ENCODE peak calls at places on chromosomes 13 and 19, in eight cellular contexts. Q is SK-N-SH, M is HCT116, A is GM23338, T is HepG2, O is Panc1, Z is K562, W is GM12878. H is an unnamed sample.
A peak's percentile ranks its signal among the peaks of the same experiment; 100 is the strongest.

GRCh38 chr13:48853381-48854102 is 122.2 kb upstream of the FNDC3A start:
- DNase-seq in W (no peak), Z (no peak), T (no peak), M (no peak), A (no peak), Q (no peak), O (no peak), H (no peak)

GRCh38 chr13:63463782-63464610 is 2048.3 kb upstream of the PCDH20 start:
- DNase-seq in Z (no peak), T (no peak), A (no peak), O (no peak), Q (no peak), W (peak; percentile 21), M (no peak), H (no peak)

GRCh38 chr13:42526276-42526675 is 47.7 kb upstream of the TNFSF11 start:
- DNase-seq in W (no peak), T (no peak), M (no peak), O (no peak), Z (no peak), A (no peak), Q (no peak), H (no peak)

GRCh38 chr13:113970810-113971470 is 2.9 kb downstream of the C13orf46 start:
- DNase-seq in M (no peak), O (no peak), Z (no peak), A (no peak), T (no peak), W (no peak), Q (no peak), H (no peak)

GRCh38 chr13:97043302-97043701 is 49.0 kb upstream of the OXGR1 start:
- DNase-seq in O (no peak), T (no peak), M (no peak), Z (no peak), W (no peak), A (no peak), Q (no peak), H (no peak)

GRCh38 chr19:39112338-39112890 is 13.2 kb upstream of the PAK4 start:
- DNase-seq in T (no peak), Q (no peak), M (peak; percentile 62), W (no peak), O (peak; percentile 96), Z (no peak), A (no peak), H (no peak)

GRCh38 chr13:42057918-42058530 is 9.6 kb downstream of the DGKH start:
- DNase-seq in M (no peak), Q (no peak), Z (no peak), A (no peak), T (no peak), O (no peak), W (no peak), H (no peak)

GRCh38 chr13:78047151-78047550 is 128.5 kb upstream of the EDNRB start:
- DNase-seq in M (no peak), T (no peak), A (no peak), O (no peak), Z (no peak), W (no peak), Q (no peak), H (no peak)

GRCh38 chr13:113023217-113023597 is 54.2 kb downstream of the MCF2L start:
- DNase-seq in O (no peak), Z (peak; percentile 14), W (no peak), M (no peak), Q (no peak), T (peak; percentile 44), A (peak; percentile 28), H (no peak)

GRCh38 chr19:57688011-57688763 is 6.4 kb downstream of the ZNF551 start:
- DNase-seq in Z (no peak), A (no peak), O (no peak), M (no peak), Q (no peak), W (no peak), T (no peak), H (no peak)

GRCh38 chr19:43524922-43525835 is 1.8 kb downstream of the ETHE1 start:
- DNase-seq in M (peak; percentile 57), O (no peak), Z (peak; percentile 3), T (peak; percentile 87), Q (no peak), W (peak; percentile 44), A (peak; percentile 74), H (peak; percentile 92)

GRCh38 chr13:24075137-24075975 is 85.2 kb upstream of the SPATA13 start:
- DNase-seq in A (no peak), Q (no peak), M (no peak), W (no peak), O (no peak), T (peak; percentile 16), Z (no peak), H (no peak)

GRCh38 chr13:24073657-24074056 is 86.9 kb upstream of the SPATA13 start:
- DNase-seq in Q (no peak), Z (no peak), W (no peak), A (no peak), M (no peak), O (no peak), T (no peak), H (no peak)

GRCh38 chr13:24076636-24077035 is 83.9 kb upstream of the SPATA13 start:
- DNase-seq in M (no peak), O (no peak), Z (no peak), W (no peak), A (peak; percentile 22), T (no peak), Q (no peak), H (no peak)

GRCh38 chr13:24076124-24076523 is 84.4 kb upstream of the SPATA13 start:
- DNase-seq in T (peak; percentile 72), Z (no peak), W (no peak), Q (no peak), M (no peak), A (no peak), O (no peak), H (no peak)

DNA sequence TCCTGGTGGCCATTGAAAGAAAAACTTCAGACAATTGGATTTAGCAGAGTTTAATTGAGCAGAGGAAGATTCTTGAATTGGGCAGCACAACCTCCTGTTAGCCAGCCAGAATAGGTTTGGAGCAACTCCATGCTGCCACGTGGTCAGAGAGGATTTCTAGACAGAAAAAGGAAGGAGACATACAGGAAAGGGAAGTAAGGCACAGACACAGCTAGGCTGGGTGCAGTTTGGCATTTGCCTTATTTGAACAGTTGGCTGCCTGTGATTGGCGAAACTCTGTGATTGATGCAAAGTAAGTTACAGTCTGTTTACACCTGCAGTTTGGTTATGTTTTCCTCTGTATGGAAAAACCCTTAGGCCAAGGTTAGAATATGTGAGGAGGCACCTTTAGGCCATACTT is 85.8 kb upstream of the SPATA13 start:
- DNase-seq in Q (no peak), O (no peak), Z (no peak), M (no peak), A (no peak), T (no peak), W (no peak), H (peak; percentile 68)
- TF ChIP-seq POLR2AphosphoS5 in Q (no peak), O (no peak), Z (no peak), M (no peak), A (no peak), T (no peak), W (no peak), H (no peak)

DNA sequence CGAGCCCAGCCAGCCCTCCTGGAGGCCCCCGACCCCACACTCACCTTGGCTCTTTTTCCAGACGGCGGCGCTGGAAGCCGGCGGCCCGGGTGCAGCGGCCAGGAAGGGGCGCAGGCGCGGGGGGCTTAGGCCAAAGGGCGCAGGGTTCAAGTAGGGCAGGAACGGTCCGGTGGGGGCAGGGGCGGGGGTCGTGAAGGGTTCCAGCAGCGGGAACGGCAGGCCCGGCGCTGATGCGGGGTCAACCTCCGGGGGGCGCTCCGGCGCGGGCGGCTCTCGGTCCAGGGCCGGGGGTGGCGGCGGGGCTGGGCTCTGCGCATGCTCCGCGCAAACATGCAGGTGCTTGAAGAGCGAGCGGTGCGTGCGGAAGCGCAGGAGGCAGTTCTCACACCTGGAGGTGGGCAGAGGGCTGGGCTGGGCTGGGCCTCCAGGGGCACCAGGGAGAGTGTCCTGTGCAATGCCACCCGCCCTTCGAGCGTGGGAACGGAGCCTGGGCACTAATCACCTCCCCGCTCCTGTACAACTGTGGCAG is 2.3 kb downstream of the ZNF414 start:
- DNase-seq in O (no peak), Q (no peak), M (peak; percentile 53), A (no peak), W (no peak), Z (no peak), T (no peak), H (no peak)
- TF ChIP-seq CTCF in O (no peak), Q (peak; percentile 30), M (no peak), A (peak; percentile 49), W (no peak), Z (no peak), T (no peak), H (no peak)

GRCh38 chr13:53191091-53191490 is 162.5 kb downstream of the OLFM4 start:
- DNase-seq in A (peak; percentile 45), M (no peak), W (no peak), O (no peak), Q (no peak), T (no peak), Z (no peak), H (no peak)
- TF ChIP-seq REST in A (no peak), M (no peak), W (no peak), O (no peak), Q (no peak), T (no peak), Z (no peak), H (no peak)

GRCh38 chr13:111117289-111117688 is 2.2 kb downstream of the ARHGEF7 start:
- DNase-seq in T (no peak), Q (no peak), M (no peak), Z (no peak), O (no peak), W (no peak), A (no peak), H (no peak)

GRCh38 chr13:111115051-111115840 is at the start of gene ARHGEF7:
- DNase-seq in W (no peak), Q (peak; percentile 86), O (no peak), A (peak; percentile 69), M (no peak), T (no peak), Z (peak; percentile 40), H (no peak)

GRCh38 chr13:111116830-111117229 is 1.7 kb downstream of the ARHGEF7 start:
- DNase-seq in Q (no peak), W (no peak), M (no peak), T (no peak), Z (no peak), A (no peak), O (no peak), H (no peak)

GRCh38 chr13:111114362-111115050 is 604 bp upstream of the ARHGEF7 start:
- DNase-seq in W (no peak), O (no peak), Z (no peak), M (no peak), T (no peak), A (peak; percentile 68), Q (peak; percentile 77), H (peak; percentile 15)

GRCh38 chr13:111115841-111116500 is 861 bp downstream of the ARHGEF7 start:
- DNase-seq in A (peak; percentile 52), O (no peak), M (no peak), Z (no peak), Q (peak; percentile 80), W (no peak), T (peak; percentile 12), H (no peak)
- TF ChIP-seq POLR2AphosphoS5 in A (no peak), O (no peak), M (no peak), Z (no peak), Q (no peak), W (no peak), T (no peak), H (no peak)

H was measured in HL-60.